ENCODE peak calls at places on chromosome 20, in four cellular contexts. V, H, M and K are unnamed samples.

GRCh38 chr20:11917663-11918062 is at the start of gene BTBD3:
- DNase-seq in V (no peak), H (no peak), M (peak), K (peak)

GRCh38 chr20:41352106-41352505 is 11.5 kb downstream of the LPIN3 start:
- DNase-seq in V (no peak), H (no peak), M (peak), K (no peak)

GRCh38 chr20:60977896-60978295 is 274.2 kb upstream of the CDH4 start:
- DNase-seq in V (no peak), H (no peak), M (no peak), K (no peak)

GRCh38 chr20:9407805-9408421 is 106.5 kb upstream of the LAMP5 start:
- DNase-seq in V (peak), H (peak), M (peak), K (peak)

GRCh38 chr20:14142171-14142570 is 146.9 kb downstream of the MACROD2 start:
- DNase-seq in V (peak), H (peak), M (no peak), K (peak)

GRCh38 chr20:1707588-1708449 is 50.2 kb upstream of the SIRPG start:
- DNase-seq in V (no peak), H (no peak), M (peak), K (no peak)

GRCh38 chr20:10093087-10093591 is 58.4 kb downstream of the ANKEF1 start:
- DNase-seq in V (no peak), H (no peak), M (no peak), K (no peak)

GRCh38 chr20:16922834-16923233 is 174.7 kb downstream of the OTOR start:
- DNase-seq in V (no peak), H (no peak), M (no peak), K (no peak)

GRCh38 chr20:44692932-44693476 is 22.2 kb upstream of the CCN5 start:
- DNase-seq in V (no peak), H (peak), M (no peak), K (peak)

GRCh38 chr20:25224941-25225340 is 22.9 kb upstream of the PYGB start:
- DNase-seq in V (no peak), H (no peak), M (no peak), K (no peak)
- H3K9ac ChIP-seq in V (no peak), H (no peak), M (no peak), K (no peak)

DNA sequence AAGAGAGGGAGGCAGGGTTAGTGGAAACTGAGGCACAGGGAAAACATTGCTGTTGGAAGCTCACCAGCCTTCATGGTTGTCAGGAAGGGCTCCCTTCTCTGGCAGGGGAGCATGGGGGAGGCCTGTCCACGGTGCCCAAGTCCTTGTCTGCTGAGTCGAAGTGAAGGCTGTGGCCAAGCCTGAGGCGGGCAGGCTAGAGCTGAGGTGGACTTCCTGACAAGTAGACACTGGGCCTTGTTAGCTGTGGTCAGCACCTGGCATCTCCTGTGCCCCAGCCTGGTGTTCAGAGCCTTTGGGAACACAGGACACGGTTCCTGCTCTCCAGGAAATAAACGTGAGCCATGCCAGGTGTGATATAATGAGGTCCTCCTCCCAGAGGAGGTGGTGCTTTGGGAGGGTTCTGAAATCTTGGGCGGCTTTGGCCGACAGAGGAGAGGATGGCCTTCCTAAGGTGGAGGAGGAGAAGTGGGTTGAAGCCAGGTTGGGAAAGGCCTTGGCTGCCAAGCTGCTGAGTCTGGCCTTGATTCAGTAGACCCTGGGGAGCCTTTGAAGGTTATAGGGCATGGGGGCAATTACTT is 138.4 kb upstream of the RNF24 start:
- DNase-seq in V (no peak), H (no peak), M (no peak), K (no peak)
- H3K4me2 ChIP-seq in V (no peak), H (no peak), M (no peak), K (no peak)

GRCh38 chr20:57013741-57014140 is 252.7 kb downstream of the BMP7 start:
- DNase-seq in V (peak), H (no peak), M (peak), K (no peak)
- TF ChIP-seq JUN in V (no peak), H (no peak), M (no peak), K (no peak)

GRCh38 chr20:19812696-19813095 is 54.6 kb downstream of the RIN2 start:
- DNase-seq in V (no peak), H (no peak), M (no peak), K (peak)

GRCh38 chr20:19815553-19815991 is 57.5 kb downstream of the RIN2 start:
- DNase-seq in V (no peak), H (peak), M (no peak), K (peak)

GRCh38 chr20:19814241-19814640 is 56.2 kb downstream of the RIN2 start:
- DNase-seq in V (no peak), H (no peak), M (no peak), K (no peak)

GRCh38 chr20:19812056-19812455 is 54.0 kb downstream of the RIN2 start:
- DNase-seq in V (no peak), H (no peak), M (no peak), K (no peak)

GRCh38 chr20:19813839-19814238 is 55.8 kb downstream of the RIN2 start:
- DNase-seq in V (no peak), H (no peak), M (no peak), K (peak)
- H3K9ac ChIP-seq in V (no peak), H (no peak), M (no peak), K (peak)

DNA sequence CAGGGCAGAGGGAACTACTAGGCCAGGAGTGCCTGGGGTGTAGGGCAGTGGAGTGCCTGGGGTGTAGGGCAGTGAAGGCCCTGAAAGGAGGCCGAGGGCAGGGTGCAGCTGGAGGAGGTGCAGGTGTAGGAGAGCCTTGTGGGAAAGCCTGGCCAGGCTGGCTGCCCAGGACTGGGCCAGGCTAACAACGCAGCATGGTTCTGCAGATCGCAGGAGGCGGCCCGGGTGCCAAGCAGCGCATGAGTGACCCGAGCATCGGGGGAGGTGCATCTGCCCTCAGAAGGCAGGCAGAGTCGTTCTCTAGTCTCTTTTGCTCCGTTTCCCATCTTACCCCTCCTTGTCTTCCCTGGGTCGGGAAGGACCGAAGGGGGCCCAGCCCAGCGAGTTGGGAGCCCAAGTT is 151.5 kb upstream of the PHACTR3 start:
- DNase-seq in V (no peak), H (no peak), M (no peak), K (no peak)
- H3K4me2 ChIP-seq in V (no peak), H (no peak), M (no peak), K (no peak)

DNA sequence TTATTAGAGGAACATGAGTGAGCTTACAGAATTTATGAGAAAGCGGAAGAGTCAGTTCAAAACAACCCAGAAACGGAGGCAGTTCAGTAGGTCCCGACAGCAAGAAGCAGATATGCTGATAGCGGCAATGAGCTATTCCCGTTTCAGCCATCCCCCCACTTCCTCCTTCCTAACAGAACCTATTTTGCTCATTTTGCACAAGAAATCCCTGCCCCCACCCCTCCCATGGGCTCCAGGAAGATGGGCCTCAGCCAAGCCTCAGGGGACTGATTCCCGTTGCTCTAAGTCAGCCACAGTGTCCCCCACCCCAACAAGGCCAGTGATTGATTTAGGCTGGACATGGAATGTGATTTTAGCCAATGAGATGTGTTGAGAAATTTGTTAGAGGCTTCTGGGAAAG is 157.5 kb downstream of the CEBPB start:
- DNase-seq in V (no peak), H (no peak), M (peak), K (no peak)
- TF ChIP-seq JUN in V (no peak), H (no peak), M (no peak), K (no peak)